ENCODE peak calls at places on chromosomes 11 and 22, in four cellular contexts. K is ovary, C is tibial artery, D is AG10803. L is an unnamed sample.

GRCh38 chr11:62142921-62143320 is 19.1 kb downstream of the INCENP start:
- DNase-seq in K (peak), C (no peak), D (no peak), L (peak)

GRCh38 chr11:73265853-73266643 is 6.1 kb upstream of the P2RY6 start:
- DNase-seq in K (no peak), C (no peak), D (no peak), L (no peak)

GRCh38 chr11:12280838-12281565 is 96.4 kb upstream of the PARVA start:
- DNase-seq in K (no peak), C (no peak), D (no peak), L (no peak)

GRCh38 chr22:46352276-46352675 is 16.8 kb downstream of the TRMU start:
- DNase-seq in K (no peak), C (no peak), D (no peak), L (no peak)

GRCh38 chr11:100671471-100671870 is 15.6 kb upstream of the ARHGAP42 start:
- DNase-seq in K (no peak), C (no peak), D (no peak), L (peak)

GRCh38 chr11:108009497-108010360 is 1.0 kb downstream of the CUL5 start:
- DNase-seq in K (no peak), C (no peak), D (peak), L (peak)

GRCh38 chr11:95767498-95767897 is 22.1 kb downstream of the FAM76B start:
- DNase-seq in K (no peak), C (no peak), D (peak), L (peak)

GRCh38 chr11:115918579-115918978 is 414.4 kb upstream of the CADM1 start:
- DNase-seq in K (no peak), C (no peak), D (no peak), L (no peak)

GRCh38 chr22:46066691-46067090 is 83.6 kb upstream of the PPARA start:
- DNase-seq in K (no peak), C (peak), D (peak), L (peak)

GRCh38 chr11:15157738-15158137 is 43.0 kb downstream of the INSC start:
- DNase-seq in K (no peak), C (no peak), D (no peak), L (no peak)

GRCh38 chr11:65204646-65205601 is 23.2 kb downstream of the CAPN1 start:
- DNase-seq in K (no peak), C (no peak), D (peak), L (peak)

GRCh38 chr11:16511109-16511806 is 154.9 kb upstream of the SOX6 start:
- DNase-seq in K (no peak), C (no peak), D (no peak), L (peak)

GRCh38 chr22:31148953-31149627 is 8.8 kb upstream of the PLA2G3 start:
- DNase-seq in K (peak), C (peak), D (peak), L (peak)

GRCh38 chr11:124971810-124972209 is 17.8 kb downstream of the CCDC15 start:
- DNase-seq in K (no peak), C (no peak), D (no peak), L (no peak)

DNA sequence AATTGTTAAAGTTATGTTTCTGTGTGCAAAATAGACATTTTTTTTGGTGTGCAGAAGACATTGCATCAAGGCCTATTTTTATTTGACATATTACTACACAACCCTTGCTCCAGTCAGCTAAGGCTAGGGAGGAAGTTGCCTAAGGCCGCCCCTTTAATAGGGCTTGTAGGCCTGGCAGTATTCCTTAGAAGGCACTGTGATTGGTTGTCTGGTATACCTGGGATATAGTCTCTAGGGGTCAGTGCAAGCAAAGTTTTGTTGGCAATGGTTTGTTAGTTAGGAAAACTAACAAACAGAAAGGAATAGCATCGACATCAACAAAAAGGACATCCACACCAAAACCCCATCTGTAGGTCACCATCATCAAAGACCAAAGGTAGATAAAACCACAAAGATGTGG is 16.9 kb downstream of the CCDC15 start:
- DNase-seq in K (no peak), C (no peak), D (peak), L (peak)
- TF ChIP-seq CTCF in K (no peak), C (no peak), D (peak), L (no peak)

GRCh38 chr22:33362702-33363101 is 304.5 kb upstream of the SYN3 start:
- DNase-seq in K (no peak), C (no peak), D (no peak), L (no peak)

GRCh38 chr22:33361581-33361980 is 303.4 kb upstream of the SYN3 start:
- DNase-seq in K (no peak), C (no peak), D (peak), L (no peak)

GRCh38 chr22:33354928-33355327 is 296.7 kb upstream of the SYN3 start:
- DNase-seq in K (no peak), C (no peak), D (peak), L (peak)

GRCh38 chr22:33352768-33353167 is 294.6 kb upstream of the SYN3 start:
- DNase-seq in K (no peak), C (no peak), D (no peak), L (no peak)

GRCh38 chr22:33357894-33358440 is 299.8 kb upstream of the SYN3 start:
- DNase-seq in K (no peak), C (no peak), D (no peak), L (no peak)
- H3K4me3 ChIP-seq in K (no peak), C (no peak), D (no peak), L (no peak)

DNA sequence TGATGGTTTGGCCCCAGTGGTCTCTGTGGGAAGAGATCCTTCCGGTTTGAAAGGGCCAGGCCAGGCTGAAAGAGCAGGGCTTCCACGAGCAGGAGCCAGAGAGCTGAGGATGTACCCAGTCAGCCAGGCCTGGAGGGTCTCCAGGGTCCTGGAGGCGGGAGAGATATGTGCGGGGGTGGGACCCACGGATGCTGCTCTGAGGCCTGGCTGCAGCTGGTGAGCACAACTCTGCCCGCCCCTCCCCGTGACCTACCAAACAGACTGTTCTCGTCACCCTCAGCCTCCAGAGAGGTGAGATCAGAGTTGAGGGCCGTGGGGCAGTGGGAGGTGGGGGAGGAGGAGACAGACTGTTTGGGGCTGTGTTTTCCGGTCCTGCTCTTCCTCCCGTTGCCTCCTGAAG is 42.2 kb downstream of the TRIOBP start:
- DNase-seq in K (peak), C (peak), D (peak), L (peak)
- TF ChIP-seq CTCF in K (no peak), C (no peak), D (no peak), L (no peak)

GRCh38 chr22:44663256-44663999 is 38.6 kb upstream of the PRR5 start:
- DNase-seq in K (no peak), C (no peak), D (no peak), L (no peak)

GRCh38 chr22:44667276-44667675 is 34.7 kb upstream of the PRR5 start:
- DNase-seq in K (no peak), C (no peak), D (no peak), L (no peak)

GRCh38 chr22:44664149-44664548 is 37.9 kb upstream of the PRR5 start:
- DNase-seq in K (no peak), C (peak), D (peak), L (no peak)

GRCh38 chr22:44666207-44666585 is 35.8 kb upstream of the PRR5 start:
- DNase-seq in K (no peak), C (no peak), D (no peak), L (no peak)

GRCh38 chr22:44665115-44665514 is 36.9 kb upstream of the PRR5 start:
- DNase-seq in K (no peak), C (peak), D (no peak), L (no peak)
- H3K4me3 ChIP-seq in K (no peak), C (no peak), D (no peak), L (no peak)

DNA sequence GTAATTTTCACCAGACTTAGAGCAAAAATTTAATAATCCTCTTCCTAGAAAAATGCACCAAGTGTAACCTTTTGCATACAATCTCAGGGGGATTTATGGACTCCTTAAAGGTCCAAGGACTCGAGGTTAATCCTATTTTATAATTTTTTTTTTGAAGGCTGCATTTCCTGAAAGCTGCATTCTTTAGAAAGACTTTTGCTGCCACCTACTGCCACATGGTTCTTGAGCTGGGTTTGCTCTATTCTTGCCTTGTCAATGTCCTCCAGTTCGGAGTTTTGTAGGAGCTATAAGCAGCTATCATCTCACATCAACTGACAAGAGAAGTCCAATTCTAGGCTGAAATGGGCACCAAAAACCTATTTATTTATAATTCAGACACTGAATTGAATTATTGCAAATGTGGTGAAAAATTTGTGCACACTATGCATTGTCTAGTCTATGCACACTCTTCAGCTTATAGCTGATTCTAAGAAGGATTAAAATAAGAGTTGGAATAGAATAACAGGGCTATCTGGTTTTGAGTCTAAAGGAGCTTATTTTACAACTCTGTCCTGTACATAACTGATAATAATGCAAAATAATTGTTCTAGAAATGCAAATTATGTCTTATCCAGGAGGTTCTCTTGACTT is 31.3 kb downstream of the TRAF6 start:
- DNase-seq in K (no peak), C (no peak), D (peak), L (peak)
- TF ChIP-seq CTCF in K (no peak), C (peak), D (peak), L (peak)

GRCh38 chr11:117953029-117953671 is 23.9 kb upstream of the TMPRSS13 start:
- DNase-seq in K (no peak), C (no peak), D (no peak), L (no peak)
- H3K4me3 ChIP-seq in K (no peak), C (no peak), D (no peak), L (no peak)

DNA sequence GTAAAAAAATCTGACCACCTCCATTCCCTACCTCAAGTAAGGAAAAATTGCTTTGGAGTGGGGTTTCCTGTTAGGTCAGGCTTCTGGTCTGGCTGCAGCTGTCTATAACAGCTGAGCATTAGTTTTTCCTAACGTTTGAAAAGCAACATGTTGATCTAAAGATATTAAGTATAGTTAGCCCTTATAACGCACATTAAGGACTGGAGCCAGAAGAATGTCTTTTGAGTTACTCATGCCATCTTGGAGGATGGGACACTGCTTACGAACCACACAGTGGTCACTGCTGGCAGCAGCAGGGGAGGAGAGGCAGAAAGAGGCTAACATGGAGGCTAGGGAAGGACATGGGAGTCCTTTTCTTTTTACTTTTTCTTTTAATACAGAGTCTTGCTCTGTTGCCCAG is 44.1 kb upstream of the GDPD4 start:
- DNase-seq in K (no peak), C (no peak), D (peak), L (peak)
- TF ChIP-seq CTCF in K (no peak), C (no peak), D (no peak), L (no peak)

GRCh38 chr11:123740787-123741158 is 687 bp downstream of the ZNF202 start:
- DNase-seq in K (no peak), C (no peak), D (no peak), L (peak)

GRCh38 chr11:123745764-123746451 is 4.4 kb upstream of the ZNF202 start:
- DNase-seq in K (no peak), C (no peak), D (no peak), L (no peak)

GRCh38 chr11:123741159-123741951 is at the start of gene ZNF202:
- DNase-seq in K (peak), C (peak), D (peak), L (peak)

GRCh38 chr11:123742334-123742733 is 874 bp upstream of the ZNF202 start:
- DNase-seq in K (no peak), C (no peak), D (no peak), L (no peak)

GRCh38 chr11:123742778-123743177 is 1.3 kb upstream of the ZNF202 start:
- DNase-seq in K (no peak), C (no peak), D (no peak), L (no peak)
- H3K4me3 ChIP-seq in K (no peak), C (peak), D (no peak), L (no peak)

DNA sequence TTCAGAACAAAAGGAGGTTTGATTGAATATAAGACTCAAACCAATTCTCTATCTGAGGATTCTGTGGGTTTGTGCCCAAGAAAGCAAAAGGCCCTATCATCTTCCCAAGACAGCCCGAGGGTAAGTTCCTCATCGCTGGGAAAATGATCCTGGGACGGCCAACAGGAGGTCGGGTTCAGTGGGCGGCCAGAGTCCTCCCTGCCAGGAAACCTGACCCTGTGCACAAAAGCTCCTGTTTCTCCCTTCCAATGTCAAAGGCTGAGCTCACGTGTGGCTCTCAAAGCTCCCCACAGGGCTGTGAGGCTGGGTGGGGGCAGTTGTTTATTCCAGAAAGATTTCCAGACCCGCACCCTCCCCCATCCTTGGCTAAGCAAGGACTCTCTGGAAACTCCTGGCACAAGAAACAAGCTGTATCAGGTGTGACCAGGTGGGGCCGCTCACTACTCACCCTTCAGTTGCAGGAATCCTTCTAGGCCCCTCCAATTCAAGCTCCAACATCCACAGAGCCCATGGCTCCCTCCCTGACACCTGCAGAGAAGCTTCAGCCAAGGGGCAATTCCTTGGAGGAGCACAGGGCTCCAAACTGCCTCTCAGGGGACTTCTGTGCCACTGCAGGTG is 131.9 kb downstream of the SHANK2 start:
- DNase-seq in K (no peak), C (no peak), D (no peak), L (no peak)
- TF ChIP-seq CTCF in K (no peak), C (no peak), D (no peak), L (no peak)

DNA sequence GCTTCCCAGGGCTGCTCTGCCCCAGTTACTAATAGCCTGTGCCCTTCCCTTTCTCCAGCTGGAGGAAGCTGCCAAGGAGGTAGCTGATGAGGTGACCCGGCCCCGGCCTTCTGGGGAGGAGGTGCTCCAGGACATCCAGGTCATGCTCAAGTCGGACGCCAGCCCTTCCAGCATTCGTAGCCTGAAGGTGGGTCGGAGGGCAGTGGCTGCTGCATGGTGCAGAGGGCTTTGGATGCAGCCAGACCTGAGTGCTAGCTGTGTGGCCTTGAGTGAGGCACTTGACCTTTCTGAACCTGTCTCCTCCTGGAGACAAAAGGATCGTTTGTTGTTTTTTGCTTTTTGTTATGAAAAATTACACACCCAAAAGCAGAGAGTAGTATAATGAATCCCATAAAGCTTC is 3.4 kb downstream of the MCM5 start:
- DNase-seq in K (no peak), C (no peak), D (no peak), L (no peak)
- H3K4me3 ChIP-seq in K (no peak), C (no peak), D (no peak), L (no peak)